ENCODE peak calls at places on chromosomes 16 and 17, in ten cellular contexts. One of them, this sample, is unnamed.

GRCh38 chr16:66364117-66364958 is 2.2 kb upstream of the CDH5 start:
- DNase-seq in cardiac muscle cell: no peak
- DNase-seq in activated T-helper 1 cell treated with Interleukin-2 at 50 U/mL for 16 hours: no peak
- DNase-seq in Peyer's patch: no peak
- DNase-seq in ureter: peak
- DNase-seq in suprapubic skin: peak
- DNase-seq in ELF-1: peak
- DNase-seq in amniotic stem cell: no peak
- DNase-seq in renal cortical epithelial cell: no peak
- DNase-seq in Caco-2: no peak
- DNase-seq in this sample: no peak

GRCh38 chr17:45768000-45768399 is 16.1 kb upstream of the CRHR1 start:
- DNase-seq in Caco-2: no peak
- DNase-seq in ureter: no peak
- DNase-seq in activated T-helper 1 cell treated with Interleukin-2 at 50 U/mL for 16 hours: no peak
- DNase-seq in renal cortical epithelial cell: peak
- DNase-seq in amniotic stem cell: no peak
- DNase-seq in suprapubic skin: no peak
- DNase-seq in Peyer's patch: no peak
- DNase-seq in ELF-1: peak
- DNase-seq in cardiac muscle cell: peak
- DNase-seq in this sample: no peak

GRCh38 chr16:84032458-84033178 is 10.0 kb downstream of the SLC38A8 start:
- DNase-seq in suprapubic skin: no peak
- DNase-seq in cardiac muscle cell: no peak
- DNase-seq in ELF-1: no peak
- DNase-seq in renal cortical epithelial cell: no peak
- DNase-seq in Peyer's patch: no peak
- DNase-seq in activated T-helper 1 cell treated with Interleukin-2 at 50 U/mL for 16 hours: no peak
- DNase-seq in ureter: no peak
- DNase-seq in Caco-2: no peak
- DNase-seq in amniotic stem cell: no peak
- DNase-seq in this sample: no peak

GRCh38 chr16:11258553-11259287 is 2.7 kb upstream of the SOCS1 start:
- DNase-seq in renal cortical epithelial cell: no peak
- DNase-seq in ureter: no peak
- DNase-seq in activated T-helper 1 cell treated with Interleukin-2 at 50 U/mL for 16 hours: no peak
- DNase-seq in ELF-1: no peak
- DNase-seq in cardiac muscle cell: no peak
- DNase-seq in suprapubic skin: peak
- DNase-seq in Peyer's patch: peak
- DNase-seq in Caco-2: no peak
- DNase-seq in amniotic stem cell: no peak
- DNase-seq in this sample: peak

GRCh38 chr17:40582328-40582901 is 17.1 kb upstream of the CCR7 start:
- DNase-seq in renal cortical epithelial cell: no peak
- DNase-seq in ELF-1: no peak
- DNase-seq in suprapubic skin: peak
- DNase-seq in activated T-helper 1 cell treated with Interleukin-2 at 50 U/mL for 16 hours: peak
- DNase-seq in Caco-2: no peak
- DNase-seq in ureter: peak
- DNase-seq in amniotic stem cell: no peak
- DNase-seq in cardiac muscle cell: no peak
- DNase-seq in Peyer's patch: peak
- DNase-seq in this sample: peak

GRCh38 chr17:63140255-63140654 is 174.2 kb downstream of the TANC2 start:
- DNase-seq in Caco-2: no peak
- DNase-seq in Peyer's patch: no peak
- DNase-seq in ELF-1: no peak
- DNase-seq in ureter: no peak
- DNase-seq in cardiac muscle cell: no peak
- DNase-seq in amniotic stem cell: no peak
- DNase-seq in suprapubic skin: no peak
- DNase-seq in renal cortical epithelial cell: no peak
- DNase-seq in activated T-helper 1 cell treated with Interleukin-2 at 50 U/mL for 16 hours: no peak
- DNase-seq in this sample: no peak

GRCh38 chr17:79075861-79076406 is 1.3 kb downstream of the ENGASE start:
- DNase-seq in Peyer's patch: no peak
- DNase-seq in ELF-1: no peak
- DNase-seq in suprapubic skin: no peak
- DNase-seq in amniotic stem cell: no peak
- DNase-seq in activated T-helper 1 cell treated with Interleukin-2 at 50 U/mL for 16 hours: no peak
- DNase-seq in ureter: no peak
- DNase-seq in cardiac muscle cell: no peak
- DNase-seq in Caco-2: no peak
- DNase-seq in renal cortical epithelial cell: no peak
- DNase-seq in this sample: no peak

GRCh38 chr17:51166198-51166986 is at the start of gene NME2:
- DNase-seq in activated T-helper 1 cell treated with Interleukin-2 at 50 U/mL for 16 hours: peak
- DNase-seq in ELF-1: peak
- DNase-seq in ureter: peak
- DNase-seq in suprapubic skin: peak
- DNase-seq in Caco-2: peak
- DNase-seq in Peyer's patch: peak
- DNase-seq in cardiac muscle cell: peak
- DNase-seq in renal cortical epithelial cell: peak
- DNase-seq in amniotic stem cell: peak
- DNase-seq in this sample: peak

GRCh38 chr17:59763861-59764260 is 56.4 kb downstream of the VMP1 start:
- DNase-seq in ureter: no peak
- DNase-seq in Caco-2: no peak
- DNase-seq in amniotic stem cell: no peak
- DNase-seq in suprapubic skin: no peak
- DNase-seq in cardiac muscle cell: no peak
- DNase-seq in ELF-1: no peak
- DNase-seq in renal cortical epithelial cell: peak
- DNase-seq in activated T-helper 1 cell treated with Interleukin-2 at 50 U/mL for 16 hours: no peak
- DNase-seq in Peyer's patch: no peak
- DNase-seq in this sample: no peak

GRCh38 chr17:77042688-77043330 is 98.0 kb upstream of the SEC14L1 start:
- DNase-seq in Caco-2: no peak
- DNase-seq in cardiac muscle cell: no peak
- DNase-seq in ureter: no peak
- DNase-seq in amniotic stem cell: no peak
- DNase-seq in activated T-helper 1 cell treated with Interleukin-2 at 50 U/mL for 16 hours: no peak
- DNase-seq in Peyer's patch: no peak
- DNase-seq in renal cortical epithelial cell: no peak
- DNase-seq in ELF-1: no peak
- DNase-seq in suprapubic skin: no peak
- DNase-seq in this sample: no peak

GRCh38 chr17:50685691-50686493 is 21.8 kb downstream of the ANKRD40 start:
- DNase-seq in Caco-2: no peak
- DNase-seq in activated T-helper 1 cell treated with Interleukin-2 at 50 U/mL for 16 hours: no peak
- DNase-seq in amniotic stem cell: no peak
- DNase-seq in cardiac muscle cell: no peak
- DNase-seq in ureter: no peak
- DNase-seq in ELF-1: no peak
- DNase-seq in Peyer's patch: no peak
- DNase-seq in suprapubic skin: no peak
- DNase-seq in renal cortical epithelial cell: no peak
- DNase-seq in this sample: no peak

GRCh38 chr17:42182927-42183734 is 2.1 kb downstream of the HCRT start:
- DNase-seq in activated T-helper 1 cell treated with Interleukin-2 at 50 U/mL for 16 hours: no peak
- DNase-seq in Caco-2: no peak
- DNase-seq in suprapubic skin: no peak
- DNase-seq in amniotic stem cell: no peak
- DNase-seq in renal cortical epithelial cell: peak
- DNase-seq in ureter: no peak
- DNase-seq in Peyer's patch: no peak
- DNase-seq in cardiac muscle cell: no peak
- DNase-seq in ELF-1: no peak
- DNase-seq in this sample: no peak

GRCh38 chr17:36850794-36851193 is 86.5 kb upstream of the LHX1 start:
- DNase-seq in amniotic stem cell: no peak
- DNase-seq in Caco-2: no peak
- DNase-seq in activated T-helper 1 cell treated with Interleukin-2 at 50 U/mL for 16 hours: no peak
- DNase-seq in renal cortical epithelial cell: peak
- DNase-seq in ELF-1: no peak
- DNase-seq in Peyer's patch: no peak
- DNase-seq in suprapubic skin: no peak
- DNase-seq in ureter: no peak
- DNase-seq in cardiac muscle cell: no peak
- DNase-seq in this sample: no peak

GRCh38 chr17:75371981-75372380 is 33.5 kb downstream of the GRB2 start:
- DNase-seq in Caco-2: no peak
- DNase-seq in renal cortical epithelial cell: no peak
- DNase-seq in suprapubic skin: no peak
- DNase-seq in ureter: no peak
- DNase-seq in activated T-helper 1 cell treated with Interleukin-2 at 50 U/mL for 16 hours: no peak
- DNase-seq in Peyer's patch: no peak
- DNase-seq in cardiac muscle cell: no peak
- DNase-seq in ELF-1: no peak
- DNase-seq in amniotic stem cell: no peak
- DNase-seq in this sample: no peak

GRCh38 chr16:14302399-14303181 is 231.5 kb downstream of the MRTFB start:
- DNase-seq in cardiac muscle cell: peak
- DNase-seq in suprapubic skin: peak
- DNase-seq in Caco-2: no peak
- DNase-seq in renal cortical epithelial cell: no peak
- DNase-seq in activated T-helper 1 cell treated with Interleukin-2 at 50 U/mL for 16 hours: no peak
- DNase-seq in Peyer's patch: no peak
- DNase-seq in ureter: no peak
- DNase-seq in ELF-1: peak
- DNase-seq in amniotic stem cell: no peak
- DNase-seq in this sample: peak

GRCh38 chr16:243348-243747 is 8.7 kb downstream of the FAM234A start:
- DNase-seq in cardiac muscle cell: no peak
- DNase-seq in amniotic stem cell: no peak
- DNase-seq in Caco-2: no peak
- DNase-seq in ureter: no peak
- DNase-seq in Peyer's patch: no peak
- DNase-seq in ELF-1: no peak
- DNase-seq in suprapubic skin: no peak
- DNase-seq in activated T-helper 1 cell treated with Interleukin-2 at 50 U/mL for 16 hours: no peak
- DNase-seq in renal cortical epithelial cell: no peak
- DNase-seq in this sample: no peak

GRCh38 chr16:47018223-47018891 is 44.9 kb upstream of the DNAJA2 start:
- DNase-seq in ureter: peak
- DNase-seq in cardiac muscle cell: peak
- DNase-seq in ELF-1: peak
- DNase-seq in renal cortical epithelial cell: peak
- DNase-seq in suprapubic skin: no peak
- DNase-seq in activated T-helper 1 cell treated with Interleukin-2 at 50 U/mL for 16 hours: peak
- DNase-seq in Caco-2: peak
- DNase-seq in amniotic stem cell: no peak
- DNase-seq in Peyer's patch: peak
- DNase-seq in this sample: peak

GRCh38 chr16:69486724-69487123 is 62.3 kb downstream of the CYB5B start:
- DNase-seq in cardiac muscle cell: no peak
- DNase-seq in renal cortical epithelial cell: no peak
- DNase-seq in ureter: no peak
- DNase-seq in activated T-helper 1 cell treated with Interleukin-2 at 50 U/mL for 16 hours: no peak
- DNase-seq in Caco-2: no peak
- DNase-seq in suprapubic skin: no peak
- DNase-seq in ELF-1: no peak
- DNase-seq in Peyer's patch: no peak
- DNase-seq in amniotic stem cell: no peak
- DNase-seq in this sample: no peak

GRCh38 chr17:10987786-10988185 is 149.9 kb upstream of the PIRT start:
- DNase-seq in suprapubic skin: no peak
- DNase-seq in Caco-2: no peak
- DNase-seq in activated T-helper 1 cell treated with Interleukin-2 at 50 U/mL for 16 hours: no peak
- DNase-seq in cardiac muscle cell: no peak
- DNase-seq in Peyer's patch: no peak
- DNase-seq in ureter: no peak
- DNase-seq in amniotic stem cell: no peak
- DNase-seq in ELF-1: no peak
- DNase-seq in renal cortical epithelial cell: no peak
- DNase-seq in this sample: no peak

GRCh38 chr17:58227733-58228132 is 8.7 kb upstream of the MKS1 start:
- DNase-seq in Caco-2: no peak
- DNase-seq in ELF-1: no peak
- DNase-seq in activated T-helper 1 cell treated with Interleukin-2 at 50 U/mL for 16 hours: no peak
- DNase-seq in cardiac muscle cell: no peak
- DNase-seq in amniotic stem cell: no peak
- DNase-seq in ureter: no peak
- DNase-seq in suprapubic skin: no peak
- DNase-seq in Peyer's patch: no peak
- DNase-seq in renal cortical epithelial cell: no peak
- DNase-seq in this sample: no peak

GRCh38 chr17:82348434-82348833 is 10.6 kb upstream of the TEX19 start:
- DNase-seq in Peyer's patch: no peak
- DNase-seq in Caco-2: no peak
- DNase-seq in amniotic stem cell: no peak
- DNase-seq in ELF-1: no peak
- DNase-seq in activated T-helper 1 cell treated with Interleukin-2 at 50 U/mL for 16 hours: no peak
- DNase-seq in cardiac muscle cell: no peak
- DNase-seq in suprapubic skin: no peak
- DNase-seq in ureter: no peak
- DNase-seq in renal cortical epithelial cell: no peak
- DNase-seq in this sample: no peak

GRCh38 chr17:35621768-35622167 is 34.6 kb downstream of the AP2B1 start:
- DNase-seq in suprapubic skin: no peak
- DNase-seq in cardiac muscle cell: no peak
- DNase-seq in renal cortical epithelial cell: no peak
- DNase-seq in ureter: no peak
- DNase-seq in ELF-1: no peak
- DNase-seq in Caco-2: no peak
- DNase-seq in Peyer's patch: no peak
- DNase-seq in amniotic stem cell: no peak
- DNase-seq in activated T-helper 1 cell treated with Interleukin-2 at 50 U/mL for 16 hours: no peak
- DNase-seq in this sample: no peak

GRCh38 chr16:48561960-48562393 is 48.0 kb downstream of the N4BP1 start:
- DNase-seq in ELF-1: no peak
- DNase-seq in amniotic stem cell: no peak
- DNase-seq in ureter: no peak
- DNase-seq in suprapubic skin: no peak
- DNase-seq in cardiac muscle cell: no peak
- DNase-seq in renal cortical epithelial cell: peak
- DNase-seq in Caco-2: no peak
- DNase-seq in activated T-helper 1 cell treated with Interleukin-2 at 50 U/mL for 16 hours: no peak
- DNase-seq in Peyer's patch: no peak
- DNase-seq in this sample: no peak

GRCh38 chr17:63930951-63931575 is 1.1 kb downstream of the CD79B start:
- DNase-seq in Peyer's patch: peak
- DNase-seq in suprapubic skin: peak
- DNase-seq in ureter: peak
- DNase-seq in ELF-1: peak
- DNase-seq in activated T-helper 1 cell treated with Interleukin-2 at 50 U/mL for 16 hours: peak
- DNase-seq in cardiac muscle cell: no peak
- DNase-seq in renal cortical epithelial cell: no peak
- DNase-seq in amniotic stem cell: no peak
- DNase-seq in Caco-2: no peak
- DNase-seq in this sample: peak

GRCh38 chr16:74743668-74744299 is 30.8 kb downstream of the FA2H start:
- DNase-seq in Caco-2: peak
- DNase-seq in renal cortical epithelial cell: peak
- DNase-seq in amniotic stem cell: peak
- DNase-seq in Peyer's patch: peak
- DNase-seq in cardiac muscle cell: no peak
- DNase-seq in activated T-helper 1 cell treated with Interleukin-2 at 50 U/mL for 16 hours: no peak
- DNase-seq in ELF-1: peak
- DNase-seq in ureter: peak
- DNase-seq in suprapubic skin: peak
- DNase-seq in this sample: no peak

GRCh38 chr16:47043200-47043599 is 69.7 kb upstream of the DNAJA2 start:
- DNase-seq in ELF-1: no peak
- DNase-seq in cardiac muscle cell: no peak
- DNase-seq in ureter: no peak
- DNase-seq in amniotic stem cell: no peak
- DNase-seq in renal cortical epithelial cell: no peak
- DNase-seq in Peyer's patch: no peak
- DNase-seq in suprapubic skin: no peak
- DNase-seq in activated T-helper 1 cell treated with Interleukin-2 at 50 U/mL for 16 hours: no peak
- DNase-seq in Caco-2: no peak
- DNase-seq in this sample: no peak

GRCh38 chr17:76273923-76274558 is 8.9 kb downstream of the UBALD2 start:
- DNase-seq in amniotic stem cell: no peak
- DNase-seq in suprapubic skin: no peak
- DNase-seq in Caco-2: no peak
- DNase-seq in Peyer's patch: no peak
- DNase-seq in ureter: no peak
- DNase-seq in renal cortical epithelial cell: no peak
- DNase-seq in activated T-helper 1 cell treated with Interleukin-2 at 50 U/mL for 16 hours: no peak
- DNase-seq in ELF-1: no peak
- DNase-seq in cardiac muscle cell: no peak
- DNase-seq in this sample: no peak

GRCh38 chr17:80827646-80828643 is 163.7 kb upstream of the CHMP6 start:
- DNase-seq in renal cortical epithelial cell: no peak
- DNase-seq in Caco-2: peak
- DNase-seq in amniotic stem cell: no peak
- DNase-seq in ureter: no peak
- DNase-seq in Peyer's patch: no peak
- DNase-seq in ELF-1: peak
- DNase-seq in suprapubic skin: peak
- DNase-seq in activated T-helper 1 cell treated with Interleukin-2 at 50 U/mL for 16 hours: no peak
- DNase-seq in cardiac muscle cell: no peak
- DNase-seq in this sample: no peak

This sample was measured in CD8-positive, alpha-beta memory T cell.